ENCODE peak calls at places on chromosomes 11 and 22, in four cellular contexts. One of them, this sample, is unnamed.
A peak's percentile ranks its signal among the peaks of the same experiment; 100 is the strongest.

GRCh38 chr11:102267602-102268001 is 49.7 kb upstream of the BIRC3 start:
- DNase-seq in AG10803: peak; percentile 61
- DNase-seq in cardiac fibroblast: no peak
- DNase-seq in OCI-LY7: no peak
- DNase-seq in this sample: no peak

GRCh38 chr11:87326594-87326993 is 288.9 kb downstream of the TMEM135 start:
- DNase-seq in OCI-LY7: no peak
- DNase-seq in cardiac fibroblast: no peak
- DNase-seq in AG10803: no peak
- DNase-seq in this sample: no peak

GRCh38 chr11:77642228-77642627 is 4.6 kb upstream of the CLNS1A start:
- DNase-seq in OCI-LY7: no peak
- DNase-seq in cardiac fibroblast: no peak
- DNase-seq in AG10803: no peak
- DNase-seq in this sample: no peak

GRCh38 chr22:23200896-23201295 is 20.6 kb downstream of the BCR start:
- DNase-seq in cardiac fibroblast: no peak
- DNase-seq in AG10803: no peak
- DNase-seq in OCI-LY7: no peak
- DNase-seq in this sample: no peak

GRCh38 chr11:125338435-125338834 is 157.6 kb downstream of the FEZ1 start:
- DNase-seq in AG10803: no peak
- DNase-seq in OCI-LY7: no peak
- DNase-seq in cardiac fibroblast: no peak
- DNase-seq in this sample: no peak

GRCh38 chr11:61028135-61028729 is 56.8 kb downstream of the CD6 start:
- DNase-seq in AG10803: no peak
- DNase-seq in OCI-LY7: peak; percentile 45
- DNase-seq in cardiac fibroblast: no peak
- DNase-seq in this sample: no peak

GRCh38 chr11:92765965-92766371 is 203.5 kb upstream of the MTNR1B start:
- DNase-seq in cardiac fibroblast: peak; percentile 63
- DNase-seq in OCI-LY7: no peak
- DNase-seq in AG10803: peak; percentile 39
- DNase-seq in this sample: no peak

GRCh38 chr11:45859661-45860140 is 12.4 kb downstream of the CRY2 start:
- DNase-seq in AG10803: peak; percentile 100
- DNase-seq in OCI-LY7: no peak
- DNase-seq in cardiac fibroblast: peak; percentile 99
- DNase-seq in this sample: no peak

GRCh38 chr11:64238076-64238475 is 2.8 kb upstream of the FKBP2 start:
- DNase-seq in OCI-LY7: no peak
- DNase-seq in cardiac fibroblast: no peak
- DNase-seq in AG10803: no peak
- DNase-seq in this sample: no peak

GRCh38 chr11:94806436-94806835 is 38.3 kb downstream of the AMOTL1 start:
- DNase-seq in OCI-LY7: no peak
- DNase-seq in cardiac fibroblast: no peak
- DNase-seq in AG10803: peak; percentile 95
- DNase-seq in this sample: no peak

GRCh38 chr11:47234669-47235075 is 13.9 kb downstream of the ACP2 start:
- DNase-seq in OCI-LY7: no peak
- DNase-seq in cardiac fibroblast: peak; percentile 48
- DNase-seq in AG10803: no peak
- DNase-seq in this sample: no peak
- H3K4me3 ChIP-seq in OCI-LY7: no peak overlapping the region
- H3K4me3 ChIP-seq in cardiac fibroblast: peak overlapping the region; percentile 24
- H3K4me3 ChIP-seq in AG10803: no peak overlapping the region
- H3K4me3 ChIP-seq in this sample: no peak overlapping the region

GRCh38 chr11:44104472-44105294 is 9.2 kb downstream of the EXT2 start:
- DNase-seq in AG10803: no peak
- DNase-seq in OCI-LY7: no peak
- DNase-seq in cardiac fibroblast: peak; percentile 67
- DNase-seq in this sample: no peak
- TF ChIP-seq CTCF in AG10803: no peak
- TF ChIP-seq CTCF in OCI-LY7: no peak
- TF ChIP-seq CTCF in cardiac fibroblast: peak; percentile 21
- TF ChIP-seq CTCF in this sample: no peak

GRCh38 chr11:76592961-76593360 is 77.6 kb downstream of the LRRC32 start:
- DNase-seq in OCI-LY7: no peak
- DNase-seq in cardiac fibroblast: no peak
- DNase-seq in AG10803: no peak
- DNase-seq in this sample: no peak
- H3K4me3 ChIP-seq in OCI-LY7: no peak overlapping the region
- H3K4me3 ChIP-seq in cardiac fibroblast: no peak overlapping the region
- H3K4me3 ChIP-seq in AG10803: no peak overlapping the region
- H3K4me3 ChIP-seq in this sample: no peak overlapping the region

GRCh38 chr11:44701276-44701675 is 25.5 kb upstream of the TSPAN18 start:
- DNase-seq in AG10803: no peak
- DNase-seq in OCI-LY7: no peak
- DNase-seq in cardiac fibroblast: no peak
- DNase-seq in this sample: no peak

GRCh38 chr11:44695169-44695833 is 31.5 kb upstream of the TSPAN18 start:
- DNase-seq in AG10803: no peak
- DNase-seq in OCI-LY7: no peak
- DNase-seq in cardiac fibroblast: no peak
- DNase-seq in this sample: no peak

GRCh38 chr11:44699497-44699896 is 27.3 kb upstream of the TSPAN18 start:
- DNase-seq in AG10803: no peak
- DNase-seq in cardiac fibroblast: no peak
- DNase-seq in OCI-LY7: no peak
- DNase-seq in this sample: no peak

GRCh38 chr11:44700009-44700408 is 26.8 kb upstream of the TSPAN18 start:
- DNase-seq in AG10803: no peak
- DNase-seq in cardiac fibroblast: no peak
- DNase-seq in OCI-LY7: no peak
- DNase-seq in this sample: no peak

GRCh38 chr11:44698228-44698923 is 28.4 kb upstream of the TSPAN18 start:
- DNase-seq in cardiac fibroblast: no peak
- DNase-seq in OCI-LY7: no peak
- DNase-seq in AG10803: no peak
- DNase-seq in this sample: no peak
- TF ChIP-seq CTCF in cardiac fibroblast: no peak
- TF ChIP-seq CTCF in OCI-LY7: no peak
- TF ChIP-seq CTCF in AG10803: no peak
- TF ChIP-seq CTCF in this sample: no peak

GRCh38 chr22:33853200-33854097 is 66.8 kb downstream of the LARGE1 start:
- DNase-seq in OCI-LY7: peak; percentile 91
- DNase-seq in cardiac fibroblast: peak; percentile 67
- DNase-seq in AG10803: peak; percentile 77
- DNase-seq in this sample: peak; percentile 49
- H3K4me3 ChIP-seq in OCI-LY7: peak overlapping the region; percentile 61
- H3K4me3 ChIP-seq in cardiac fibroblast: peak overlapping the region; percentile 56
- H3K4me3 ChIP-seq in AG10803: peak overlapping the region; percentile 77
- H3K4me3 ChIP-seq in this sample: peak overlapping the region; percentile 49

DNA sequence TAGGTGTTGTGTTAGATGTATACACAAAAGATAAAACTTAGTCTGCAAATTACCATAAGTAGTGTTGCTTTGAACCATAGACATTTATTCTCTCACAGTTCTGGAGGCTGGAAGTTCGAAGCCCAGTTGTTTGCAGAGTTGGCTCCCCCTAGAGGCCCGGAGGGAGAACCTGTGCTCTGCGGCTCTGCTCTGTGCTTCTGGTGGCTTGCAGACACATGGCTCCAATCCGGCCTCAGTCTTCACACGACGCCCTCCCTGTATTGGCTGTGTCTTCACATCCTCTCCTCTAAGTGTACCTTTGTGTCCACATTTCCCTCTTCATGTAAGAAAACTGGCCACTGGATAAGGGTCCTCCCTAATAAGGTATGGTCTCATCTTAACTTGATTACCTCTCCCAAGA is 128.4 kb downstream of the OPCML start:
- DNase-seq in AG10803: no peak
- DNase-seq in OCI-LY7: peak; percentile 13
- DNase-seq in cardiac fibroblast: no peak
- DNase-seq in this sample: no peak
- TF ChIP-seq CTCF in AG10803: no peak
- TF ChIP-seq CTCF in OCI-LY7: peak; percentile 72
- TF ChIP-seq CTCF in cardiac fibroblast: no peak
- TF ChIP-seq CTCF in this sample: peak; percentile 56

GRCh38 chr22:41485033-41485432 is 16.1 kb downstream of the ACO2 start:
- DNase-seq in AG10803: no peak
- DNase-seq in cardiac fibroblast: no peak
- DNase-seq in OCI-LY7: no peak
- DNase-seq in this sample: no peak

GRCh38 chr22:41488596-41489385 is 19.9 kb downstream of the ACO2 start:
- DNase-seq in cardiac fibroblast: no peak
- DNase-seq in AG10803: no peak
- DNase-seq in OCI-LY7: no peak
- DNase-seq in this sample: no peak

GRCh38 chr22:41487037-41487963 is 18.4 kb downstream of the ACO2 start:
- DNase-seq in AG10803: no peak
- DNase-seq in cardiac fibroblast: peak; percentile 26
- DNase-seq in OCI-LY7: no peak
- DNase-seq in this sample: no peak

GRCh38 chr22:41491379-41492100 is 22.6 kb downstream of the ACO2 start:
- DNase-seq in OCI-LY7: no peak
- DNase-seq in AG10803: peak; percentile 65
- DNase-seq in cardiac fibroblast: peak; percentile 42
- DNase-seq in this sample: no peak

DNA sequence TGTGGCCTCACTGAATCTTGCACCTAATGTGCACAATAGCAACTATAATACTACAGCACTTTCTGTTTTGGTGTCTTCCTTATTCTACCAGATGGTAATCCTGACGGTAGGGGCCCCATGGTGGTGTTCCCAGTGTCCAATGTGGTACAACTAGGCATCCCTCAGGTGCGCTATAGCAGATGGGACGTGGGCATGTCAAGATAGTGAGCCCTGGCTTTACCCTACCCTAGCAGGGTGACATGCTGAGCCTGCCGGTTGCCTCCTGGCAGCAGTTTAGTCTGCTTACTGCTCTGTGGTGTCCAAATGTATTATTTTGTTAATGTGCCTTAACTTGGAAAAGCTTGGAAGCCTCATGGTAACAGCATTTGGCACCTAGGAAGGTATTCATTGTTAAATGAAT is 19.2 kb downstream of the ACO2 start:
- DNase-seq in OCI-LY7: no peak
- DNase-seq in cardiac fibroblast: no peak
- DNase-seq in AG10803: no peak
- DNase-seq in this sample: no peak
- H3K4me3 ChIP-seq in OCI-LY7: no peak overlapping the region
- H3K4me3 ChIP-seq in cardiac fibroblast: no peak overlapping the region
- H3K4me3 ChIP-seq in AG10803: no peak overlapping the region
- H3K4me3 ChIP-seq in this sample: no peak overlapping the region

GRCh38 chr11:43130616-43131015 is 181.2 kb upstream of the API5 start:
- DNase-seq in OCI-LY7: no peak
- DNase-seq in cardiac fibroblast: no peak
- DNase-seq in AG10803: no peak
- DNase-seq in this sample: no peak
- TF ChIP-seq CTCF in OCI-LY7: no peak
- TF ChIP-seq CTCF in cardiac fibroblast: no peak
- TF ChIP-seq CTCF in AG10803: no peak
- TF ChIP-seq CTCF in this sample: no peak

DNA sequence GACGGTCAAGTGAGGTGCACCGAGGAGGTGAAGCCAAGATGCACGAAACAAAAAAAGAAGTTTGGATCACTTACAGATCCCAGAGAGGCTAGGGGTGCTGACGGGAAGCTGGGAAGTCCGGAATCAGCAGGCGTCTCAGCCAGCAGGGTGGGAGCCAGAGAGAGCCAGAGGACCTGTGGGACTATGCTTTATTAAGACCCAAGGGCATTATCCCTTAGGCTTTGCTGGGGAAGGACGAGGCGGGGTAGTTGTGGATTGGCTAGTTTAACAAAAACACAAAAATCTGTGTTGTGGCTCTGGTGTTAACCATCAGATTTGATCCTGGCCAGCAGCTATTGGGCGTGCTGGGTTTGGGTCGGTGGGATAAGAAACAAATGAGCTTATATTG is 427.1 kb downstream of the DYNC2H1 start:
- DNase-seq in cardiac fibroblast: peak; percentile 48
- DNase-seq in OCI-LY7: no peak
- DNase-seq in AG10803: no peak
- DNase-seq in this sample: no peak
- H3K4me3 ChIP-seq in cardiac fibroblast: no peak overlapping the region
- H3K4me3 ChIP-seq in OCI-LY7: no peak overlapping the region
- H3K4me3 ChIP-seq in AG10803: no peak overlapping the region
- H3K4me3 ChIP-seq in this sample: no peak overlapping the region

DNA sequence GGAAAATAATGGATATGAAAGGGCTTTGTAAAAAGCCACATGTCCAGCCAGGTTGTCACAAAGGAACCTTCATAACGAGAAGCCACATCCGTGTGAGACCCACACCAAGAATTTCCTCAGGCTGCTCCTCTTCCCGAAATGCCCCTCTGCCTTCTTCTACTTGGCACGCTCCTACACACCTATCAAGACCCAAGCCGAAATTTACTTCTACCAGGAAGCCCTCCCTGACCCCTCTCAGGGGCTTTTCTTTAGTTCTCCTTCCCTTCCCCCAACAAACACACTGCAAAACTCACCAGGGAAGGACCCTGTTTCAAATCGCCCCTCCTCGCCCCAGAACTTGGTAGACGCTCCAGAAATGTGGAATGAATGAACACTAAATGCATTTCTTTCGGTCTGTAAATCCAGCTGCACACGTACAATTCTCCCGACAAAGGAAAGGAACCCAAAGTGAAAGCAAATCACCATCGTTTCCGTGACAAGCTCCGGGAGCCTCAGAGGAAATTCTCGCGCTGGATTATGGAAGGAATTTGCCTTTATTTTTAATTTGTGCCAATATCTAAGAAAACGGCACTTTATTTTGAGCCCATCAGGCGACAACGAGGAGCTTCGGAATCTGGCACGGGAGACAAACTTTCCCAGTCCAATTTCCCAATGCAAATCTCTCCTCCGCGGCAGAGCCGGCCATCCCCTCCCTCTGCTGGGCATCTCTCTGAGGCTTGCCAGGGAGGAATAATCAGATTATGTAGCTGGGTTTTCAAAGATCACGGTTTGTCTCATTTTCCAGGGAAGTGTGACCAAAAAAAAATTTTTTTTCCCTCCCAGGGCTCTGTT is 13.2 kb upstream of the SHISAL1 start:
- DNase-seq in cardiac fibroblast: peak; percentile 61
- DNase-seq in OCI-LY7: no peak
- DNase-seq in AG10803: peak; percentile 54
- DNase-seq in this sample: no peak
- TF ChIP-seq CTCF in cardiac fibroblast: peak; percentile 50
- TF ChIP-seq CTCF in OCI-LY7: no peak
- TF ChIP-seq CTCF in AG10803: peak; percentile 56
- TF ChIP-seq CTCF in this sample: no peak